ENCODE peak calls at places on chromosomes 2 and 18, in six cellular contexts. Q, T, L, F, K and C are unnamed samples.
A peak's percentile ranks its signal among the peaks of the same experiment; 100 is the strongest.

GRCh38 chr2:127094509-127095366 is 12.2 kb downstream of the BIN1 start:
- DNase-seq in Q (peak; percentile 33), T (peak; percentile 60), L (no peak), F (no peak), K (peak; percentile 81), C (peak; percentile 86)

GRCh38 chr2:20496069-20496468 is 49.2 kb downstream of the RHOB start:
- DNase-seq in Q (peak; percentile 68), T (no peak), L (no peak), F (no peak), K (no peak), C (peak; percentile 92)

GRCh38 chr18:8771930-8772329 is 66.6 kb downstream of the MTCL1 start:
- DNase-seq in Q (no peak), T (no peak), L (no peak), F (no peak), K (peak; percentile 51), C (peak; percentile 39)

GRCh38 chr2:22579341-22579740 is 805.6 kb upstream of the KLHL29 start:
- DNase-seq in Q (no peak), T (peak; percentile 1), L (no peak), F (no peak), K (no peak), C (no peak)

GRCh38 chr2:55311444-55311870 is 42.4 kb upstream of the MTIF2 start:
- DNase-seq in Q (peak; percentile 56), T (no peak), L (no peak), F (no peak), K (no peak), C (no peak)

GRCh38 chr2:86065512-86065911 is 40.2 kb downstream of the POLR1A start:
- DNase-seq in Q (no peak), T (no peak), L (no peak), F (no peak), K (no peak), C (no peak)

GRCh38 chr2:102107741-102108070 is 34.8 kb upstream of the IL1R1 start:
- DNase-seq in Q (peak; percentile 57), T (no peak), L (no peak), F (no peak), K (no peak), C (no peak)

GRCh38 chr2:96143231-96143847 is 1.9 kb downstream of the DUSP2 start:
- DNase-seq in Q (no peak), T (no peak), L (no peak), F (no peak), K (no peak), C (no peak)

GRCh38 chr2:41932241-41933034 is 115.4 kb upstream of the PKDCC start:
- DNase-seq in Q (peak; percentile 93), T (no peak), L (no peak), F (no peak), K (peak; percentile 32), C (no peak)

GRCh38 chr2:192245329-192245728 is 50.6 kb upstream of the TMEFF2 start:
- DNase-seq in Q (no peak), T (no peak), L (no peak), F (no peak), K (no peak), C (no peak)

GRCh38 chr18:10086458-10086857 is 172.6 kb downstream of the VAPA start:
- DNase-seq in Q (no peak), T (no peak), L (no peak), F (no peak), K (no peak), C (no peak)

GRCh38 chr2:199875400-199875799 is 24.4 kb upstream of the FTCDNL1 start:
- DNase-seq in Q (no peak), T (no peak), L (no peak), F (no peak), K (no peak), C (peak; percentile 68)

GRCh38 chr18:67665266-67665665 is 148.7 kb upstream of the DSEL start:
- DNase-seq in Q (peak; percentile 62), T (no peak), L (no peak), F (no peak), K (no peak), C (peak; percentile 60)

GRCh38 chr18:74081966-74082365 is 65.7 kb downstream of the FBXO15 start:
- DNase-seq in Q (no peak), T (no peak), L (no peak), F (no peak), K (no peak), C (no peak)

GRCh38 chr2:239804161-239805042 is 220.7 kb downstream of the NDUFA10 start:
- DNase-seq in Q (no peak), T (no peak), L (no peak), F (no peak), K (peak; percentile 20), C (peak; percentile 42)

GRCh38 chr2:15665943-15666460 is 74.3 kb downstream of the DDX1 start:
- DNase-seq in Q (no peak), T (no peak), L (no peak), F (no peak), K (no peak), C (no peak)

GRCh38 chr2:239956818-239957261 is 68.3 kb downstream of the NDUFA10 start:
- DNase-seq in Q (no peak), T (no peak), L (no peak), F (no peak), K (no peak), C (no peak)

GRCh38 chr2:164717000-164717597 is 95.8 kb upstream of the GRB14 start:
- DNase-seq in Q (peak; percentile 35), T (no peak), L (no peak), F (no peak), K (no peak), C (no peak)

GRCh38 chr2:230330725-230331124 is 3.7 kb downstream of the SP140L start:
- DNase-seq in Q (peak; percentile 36), T (no peak), L (no peak), F (no peak), K (no peak), C (no peak)

GRCh38 chr18:28834889-28835288 is 658.0 kb upstream of the CDH2 start:
- DNase-seq in Q (peak; percentile 57), T (no peak), L (no peak), F (no peak), K (no peak), C (no peak)

GRCh38 chr2:118403658-118404451 is 315.6 kb downstream of the INSIG2 start:
- DNase-seq in Q (no peak), T (no peak), L (no peak), F (no peak), K (no peak), C (no peak)

GRCh38 chr2:109330056-109330455 is 201.1 kb downstream of the SH3RF3 start:
- DNase-seq in Q (peak; percentile 55), T (no peak), L (no peak), F (no peak), K (no peak), C (no peak)

GRCh38 chr2:8119782-8120551 is 561.9 kb upstream of the ID2 start:
- DNase-seq in Q (peak; percentile 73), T (no peak), L (no peak), F (no peak), K (no peak), C (peak; percentile 41)

GRCh38 chr18:13316066-13316465 is 97.5 kb downstream of the LDLRAD4 start:
- DNase-seq in Q (no peak), T (no peak), L (no peak), F (no peak), K (no peak), C (no peak)

GRCh38 chr2:234705108-234705507 is 208.2 kb upstream of the ARL4C start:
- DNase-seq in Q (peak; percentile 85), T (no peak), L (no peak), F (no peak), K (no peak), C (peak; percentile 71)